ENCODE peak calls at places on chromosomes 16 and 17, in six cellular contexts. One of them, this sample, is unnamed.

GRCh38 chr17:48612456-48612853 is 1.6 kb upstream of the HOXB7 start:
- DNase-seq in GM03348: peak
- DNase-seq in activated naive CD8-positive, alpha-beta T cell treated with anti-CD3 and anti-CD28 coated beads, Interleukin-2, amount 50 U/mL, for 24 hours: no peak
- DNase-seq in HuH-7.5: no peak
- DNase-seq in amygdala: no peak
- DNase-seq in amniotic stem cell: no peak
- DNase-seq in this sample: no peak

GRCh38 chr16:60203525-60204124 is 1469.5 kb upstream of the GOT2 start:
- DNase-seq in activated naive CD8-positive, alpha-beta T cell treated with anti-CD3 and anti-CD28 coated beads, Interleukin-2, amount 50 U/mL, for 24 hours: no peak
- DNase-seq in amniotic stem cell: no peak
- DNase-seq in GM03348: peak
- DNase-seq in amygdala: no peak
- DNase-seq in HuH-7.5: no peak
- DNase-seq in this sample: peak

GRCh38 chr17:10003705-10004104 is 98.6 kb upstream of the RCVRN start:
- DNase-seq in activated naive CD8-positive, alpha-beta T cell treated with anti-CD3 and anti-CD28 coated beads, Interleukin-2, amount 50 U/mL, for 24 hours: no peak
- DNase-seq in amniotic stem cell: no peak
- DNase-seq in amygdala: no peak
- DNase-seq in GM03348: no peak
- DNase-seq in HuH-7.5: no peak
- DNase-seq in this sample: no peak

GRCh38 chr16:80935691-80936090 is 71.0 kb downstream of the CMC2 start:
- DNase-seq in amniotic stem cell: no peak
- DNase-seq in amygdala: no peak
- DNase-seq in activated naive CD8-positive, alpha-beta T cell treated with anti-CD3 and anti-CD28 coated beads, Interleukin-2, amount 50 U/mL, for 24 hours: no peak
- DNase-seq in GM03348: no peak
- DNase-seq in HuH-7.5: no peak
- DNase-seq in this sample: no peak

GRCh38 chr17:379531-380200 is 27.1 kb upstream of the RPH3AL start:
- DNase-seq in amygdala: no peak
- DNase-seq in activated naive CD8-positive, alpha-beta T cell treated with anti-CD3 and anti-CD28 coated beads, Interleukin-2, amount 50 U/mL, for 24 hours: no peak
- DNase-seq in GM03348: no peak
- DNase-seq in HuH-7.5: no peak
- DNase-seq in amniotic stem cell: no peak
- DNase-seq in this sample: no peak

GRCh38 chr17:7101531-7101930 is 13.1 kb downstream of the ASGR2 start:
- DNase-seq in amygdala: no peak
- DNase-seq in amniotic stem cell: no peak
- DNase-seq in activated naive CD8-positive, alpha-beta T cell treated with anti-CD3 and anti-CD28 coated beads, Interleukin-2, amount 50 U/mL, for 24 hours: no peak
- DNase-seq in GM03348: no peak
- DNase-seq in HuH-7.5: no peak
- DNase-seq in this sample: no peak

GRCh38 chr17:80813318-80813717 is 178.3 kb upstream of the CHMP6 start:
- DNase-seq in GM03348: no peak
- DNase-seq in HuH-7.5: no peak
- DNase-seq in amygdala: no peak
- DNase-seq in activated naive CD8-positive, alpha-beta T cell treated with anti-CD3 and anti-CD28 coated beads, Interleukin-2, amount 50 U/mL, for 24 hours: no peak
- DNase-seq in amniotic stem cell: no peak
- DNase-seq in this sample: no peak

GRCh38 chr16:74682556-74682955 is 15.9 kb upstream of the RFWD3 start:
- DNase-seq in HuH-7.5: no peak
- DNase-seq in activated naive CD8-positive, alpha-beta T cell treated with anti-CD3 and anti-CD28 coated beads, Interleukin-2, amount 50 U/mL, for 24 hours: no peak
- DNase-seq in amygdala: no peak
- DNase-seq in GM03348: no peak
- DNase-seq in amniotic stem cell: no peak
- DNase-seq in this sample: no peak

GRCh38 chr17:69431835-69432234 is 17.3 kb downstream of the MAP2K6 start:
- DNase-seq in amniotic stem cell: no peak
- DNase-seq in activated naive CD8-positive, alpha-beta T cell treated with anti-CD3 and anti-CD28 coated beads, Interleukin-2, amount 50 U/mL, for 24 hours: no peak
- DNase-seq in GM03348: no peak
- DNase-seq in amygdala: no peak
- DNase-seq in HuH-7.5: no peak
- DNase-seq in this sample: no peak

GRCh38 chr17:7903154-7904103 is 12.7 kb downstream of the RNF227 start:
- DNase-seq in amygdala: no peak
- DNase-seq in GM03348: no peak
- DNase-seq in amniotic stem cell: no peak
- DNase-seq in activated naive CD8-positive, alpha-beta T cell treated with anti-CD3 and anti-CD28 coated beads, Interleukin-2, amount 50 U/mL, for 24 hours: no peak
- DNase-seq in HuH-7.5: no peak
- DNase-seq in this sample: no peak

GRCh38 chr17:4487820-4488716 is 10.6 kb upstream of the SPNS2 start:
- DNase-seq in activated naive CD8-positive, alpha-beta T cell treated with anti-CD3 and anti-CD28 coated beads, Interleukin-2, amount 50 U/mL, for 24 hours: no peak
- DNase-seq in HuH-7.5: no peak
- DNase-seq in GM03348: no peak
- DNase-seq in amygdala: no peak
- DNase-seq in amniotic stem cell: no peak
- DNase-seq in this sample: no peak

GRCh38 chr16:86823125-86823524 is 244.8 kb downstream of the FOXL1 start:
- DNase-seq in activated naive CD8-positive, alpha-beta T cell treated with anti-CD3 and anti-CD28 coated beads, Interleukin-2, amount 50 U/mL, for 24 hours: no peak
- DNase-seq in amniotic stem cell: no peak
- DNase-seq in amygdala: no peak
- DNase-seq in GM03348: no peak
- DNase-seq in HuH-7.5: no peak
- DNase-seq in this sample: no peak

GRCh38 chr17:37493249-37494027 is 3.7 kb downstream of the DUSP14 start:
- DNase-seq in amniotic stem cell: peak
- DNase-seq in amygdala: no peak
- DNase-seq in HuH-7.5: no peak
- DNase-seq in GM03348: peak
- DNase-seq in activated naive CD8-positive, alpha-beta T cell treated with anti-CD3 and anti-CD28 coated beads, Interleukin-2, amount 50 U/mL, for 24 hours: no peak
- DNase-seq in this sample: peak

GRCh38 chr16:12219992-12220391 is 243.5 kb downstream of the SNX29 start:
- DNase-seq in GM03348: no peak
- DNase-seq in activated naive CD8-positive, alpha-beta T cell treated with anti-CD3 and anti-CD28 coated beads, Interleukin-2, amount 50 U/mL, for 24 hours: no peak
- DNase-seq in amniotic stem cell: no peak
- DNase-seq in amygdala: no peak
- DNase-seq in HuH-7.5: no peak
- DNase-seq in this sample: no peak

GRCh38 chr16:5016967-5017677 is 16.6 kb downstream of the NAGPA start:
- DNase-seq in amniotic stem cell: no peak
- DNase-seq in GM03348: no peak
- DNase-seq in amygdala: no peak
- DNase-seq in activated naive CD8-positive, alpha-beta T cell treated with anti-CD3 and anti-CD28 coated beads, Interleukin-2, amount 50 U/mL, for 24 hours: no peak
- DNase-seq in HuH-7.5: no peak
- DNase-seq in this sample: no peak

GRCh38 chr17:71689782-71690181 is 431.0 kb upstream of the SOX9 start:
- DNase-seq in amygdala: no peak
- DNase-seq in amniotic stem cell: no peak
- DNase-seq in HuH-7.5: no peak
- DNase-seq in activated naive CD8-positive, alpha-beta T cell treated with anti-CD3 and anti-CD28 coated beads, Interleukin-2, amount 50 U/mL, for 24 hours: no peak
- DNase-seq in GM03348: no peak
- DNase-seq in this sample: no peak

GRCh38 chr17:36148559-36149295 is 27.7 kb downstream of the TBC1D3B start:
- DNase-seq in GM03348: peak
- DNase-seq in amygdala: no peak
- DNase-seq in activated naive CD8-positive, alpha-beta T cell treated with anti-CD3 and anti-CD28 coated beads, Interleukin-2, amount 50 U/mL, for 24 hours: peak
- DNase-seq in amniotic stem cell: peak
- DNase-seq in HuH-7.5: peak
- DNase-seq in this sample: peak

GRCh38 chr17:66459811-66460270 is 157.4 kb downstream of the PRKCA start:
- DNase-seq in amniotic stem cell: peak
- DNase-seq in activated naive CD8-positive, alpha-beta T cell treated with anti-CD3 and anti-CD28 coated beads, Interleukin-2, amount 50 U/mL, for 24 hours: no peak
- DNase-seq in HuH-7.5: no peak
- DNase-seq in amygdala: no peak
- DNase-seq in GM03348: peak
- DNase-seq in this sample: peak

GRCh38 chr17:44384823-44385286 is 4.6 kb downstream of the ITGA2B start:
- DNase-seq in HuH-7.5: no peak
- DNase-seq in GM03348: peak
- DNase-seq in activated naive CD8-positive, alpha-beta T cell treated with anti-CD3 and anti-CD28 coated beads, Interleukin-2, amount 50 U/mL, for 24 hours: no peak
- DNase-seq in amniotic stem cell: no peak
- DNase-seq in amygdala: no peak
- DNase-seq in this sample: no peak

GRCh38 chr17:17468217-17469010 is 8.4 kb upstream of the MED9 start:
- DNase-seq in HuH-7.5: no peak
- DNase-seq in activated naive CD8-positive, alpha-beta T cell treated with anti-CD3 and anti-CD28 coated beads, Interleukin-2, amount 50 U/mL, for 24 hours: no peak
- DNase-seq in amygdala: no peak
- DNase-seq in GM03348: no peak
- DNase-seq in amniotic stem cell: no peak
- DNase-seq in this sample: no peak

GRCh38 chr17:33596904-33597303 is 303.8 kb upstream of the ASIC2 start:
- DNase-seq in amniotic stem cell: no peak
- DNase-seq in GM03348: no peak
- DNase-seq in activated naive CD8-positive, alpha-beta T cell treated with anti-CD3 and anti-CD28 coated beads, Interleukin-2, amount 50 U/mL, for 24 hours: no peak
- DNase-seq in HuH-7.5: no peak
- DNase-seq in amygdala: peak
- DNase-seq in this sample: no peak

GRCh38 chr16:85315871-85316270 is 203.6 kb upstream of the CIBAR2 start:
- DNase-seq in HuH-7.5: no peak
- DNase-seq in activated naive CD8-positive, alpha-beta T cell treated with anti-CD3 and anti-CD28 coated beads, Interleukin-2, amount 50 U/mL, for 24 hours: no peak
- DNase-seq in amygdala: no peak
- DNase-seq in GM03348: no peak
- DNase-seq in amniotic stem cell: no peak
- DNase-seq in this sample: no peak

GRCh38 chr17:230371-230770 is 48.9 kb upstream of the DOC2B start:
- DNase-seq in GM03348: no peak
- DNase-seq in amniotic stem cell: no peak
- DNase-seq in amygdala: no peak
- DNase-seq in activated naive CD8-positive, alpha-beta T cell treated with anti-CD3 and anti-CD28 coated beads, Interleukin-2, amount 50 U/mL, for 24 hours: no peak
- DNase-seq in HuH-7.5: no peak
- DNase-seq in this sample: no peak

GRCh38 chr16:30567991-30568638 is 3.4 kb downstream of the ZNF688 start:
- DNase-seq in amniotic stem cell: no peak
- DNase-seq in amygdala: no peak
- DNase-seq in GM03348: no peak
- DNase-seq in activated naive CD8-positive, alpha-beta T cell treated with anti-CD3 and anti-CD28 coated beads, Interleukin-2, amount 50 U/mL, for 24 hours: peak
- DNase-seq in HuH-7.5: no peak
- DNase-seq in this sample: no peak

GRCh38 chr17:79789943-79790804 is 6.7 kb downstream of the CBX8 start:
- DNase-seq in activated naive CD8-positive, alpha-beta T cell treated with anti-CD3 and anti-CD28 coated beads, Interleukin-2, amount 50 U/mL, for 24 hours: peak
- DNase-seq in GM03348: peak
- DNase-seq in HuH-7.5: peak
- DNase-seq in amygdala: no peak
- DNase-seq in amniotic stem cell: peak
- DNase-seq in this sample: peak

GRCh38 chr16:66691234-66691633 is 5.3 kb downstream of the CMTM4 start:
- DNase-seq in amniotic stem cell: no peak
- DNase-seq in HuH-7.5: no peak
- DNase-seq in amygdala: no peak
- DNase-seq in GM03348: no peak
- DNase-seq in activated naive CD8-positive, alpha-beta T cell treated with anti-CD3 and anti-CD28 coated beads, Interleukin-2, amount 50 U/mL, for 24 hours: no peak
- DNase-seq in this sample: no peak

This sample was measured in AG08395.